ENCODE peak calls at places on chromosome 6, in five cellular contexts. F is SJSA1, L is T-helper 9 cell, P is T1000, K is occipital lobe. B is an unnamed sample.

GRCh38 chr6:22447191-22447590 is 122.2 kb upstream of the HDGFL1 start:
- DNase-seq in F (no peak), L (no peak), P (no peak), K (no peak), B (no peak)

GRCh38 chr6:125212377-125212776 is 58.8 kb downstream of the TPD52L1 start:
- DNase-seq in F (no peak), L (no peak), P (no peak), K (no peak), B (no peak)

GRCh38 chr6:135334169-135334568 is 153.1 kb downstream of the MYB start:
- DNase-seq in F (no peak), L (no peak), P (peak; percentile 28), K (no peak), B (no peak)

GRCh38 chr6:115932481-115932880 is 128.2 kb downstream of the FRK start:
- DNase-seq in F (no peak), L (no peak), P (no peak), K (no peak), B (no peak)

GRCh38 chr6:107121964-107122495 is 6.7 kb upstream of the BEND3 start:
- DNase-seq in F (no peak), L (no peak), P (no peak), K (no peak), B (no peak)

GRCh38 chr6:158036261-158036660 is 54.6 kb downstream of the SYNJ2 start:
- DNase-seq in F (no peak), L (no peak), P (no peak), K (no peak), B (no peak)

GRCh38 chr6:166437661-166438060 is 54.9 kb upstream of the MPC1 start:
- DNase-seq in F (no peak), L (no peak), P (no peak), K (no peak), B (no peak)

GRCh38 chr6:130752292-130752691 is 74.9 kb upstream of the SMLR1 start:
- DNase-seq in F (no peak), L (no peak), P (no peak), K (no peak), B (no peak)

GRCh38 chr6:32949113-32949512 is 3.8 kb downstream of the HLA-DMA start:
- DNase-seq in F (no peak), L (no peak), P (no peak), K (no peak), B (no peak)

GRCh38 chr6:146912730-146913680 is 291.2 kb upstream of the STXBP5 start:
- DNase-seq in F (no peak), L (no peak), P (no peak), K (no peak), B (no peak)

GRCh38 chr6:127716425-127716930 is 139.5 kb downstream of the C6orf58 start:
- DNase-seq in F (no peak), L (no peak), P (no peak), K (no peak), B (no peak)

GRCh38 chr6:170073846-170074245 is 217.0 kb downstream of the DLL1 start:
- DNase-seq in F (no peak), L (no peak), P (no peak), K (peak; percentile 43), B (no peak)

GRCh38 chr6:133259561-133259960 is 18.4 kb downstream of the EYA4 start:
- DNase-seq in F (no peak), L (no peak), P (no peak), K (no peak), B (no peak)

GRCh38 chr6:136959471-136959891 is 37.4 kb downstream of the SLC35D3 start:
- DNase-seq in F (no peak), L (no peak), P (no peak), K (no peak), B (no peak)

GRCh38 chr6:124026645-124027044 is 223.0 kb downstream of the NKAIN2 start:
- DNase-seq in F (no peak), L (no peak), P (no peak), K (no peak), B (no peak)

GRCh38 chr6:1524040-1524480 is 85.7 kb upstream of the FOXC1 start:
- DNase-seq in F (peak; percentile 12), L (peak; percentile 75), P (no peak), K (no peak), B (peak; percentile 11)

GRCh38 chr6:21808045-21808470 is 214.5 kb downstream of the SOX4 start:
- DNase-seq in F (no peak), L (no peak), P (peak; percentile 42), K (no peak), B (no peak)

GRCh38 chr6:118269659-118270058 is 278.4 kb upstream of the PLN start:
- DNase-seq in F (no peak), L (no peak), P (no peak), K (no peak), B (no peak)

GRCh38 chr6:71979911-71980310 is 93.6 kb downstream of the RIMS1 start:
- DNase-seq in F (no peak), L (no peak), P (no peak), K (no peak), B (no peak)

GRCh38 chr6:74871757-74872156 is 334.1 kb downstream of the COL12A1 start:
- DNase-seq in F (peak; percentile 42), L (no peak), P (no peak), K (no peak), B (no peak)

GRCh38 chr6:167748046-167748445 is 78.7 kb upstream of the AFDN start:
- DNase-seq in F (no peak), L (no peak), P (no peak), K (no peak), B (no peak)

B was measured in SW 1271.